ENCODE peak calls at places on chromosome 22, in six cellular contexts. E is astrocyte of the spinal cord, S is K562, D is cardiac muscle cell, F is AG09309, Z is coronary artery. V is an unnamed sample.
A peak's percentile ranks its signal among the peaks of the same experiment; 100 is the strongest.

GRCh38 chr22:50000587-50001387 is 11.8 kb downstream of the IL17REL start:
- DNase-seq in E (no peak), D (no peak), S (no peak), F (no peak), Z (no peak), V (no peak)

GRCh38 chr22:46262449-46263207 is 515 bp downstream of the PKDREJ start:
- DNase-seq in D (peak; percentile 19), F (no peak), S (no peak), Z (no peak), E (peak; percentile 40), V (no peak)

GRCh38 chr22:34800265-34800664 is 265.7 kb upstream of the ISX start:
- DNase-seq in F (no peak), S (no peak), D (no peak), E (peak; percentile 64), Z (no peak), V (no peak)

GRCh38 chr22:35477911-35478582 is 62.6 kb upstream of the RASD2 start:
- DNase-seq in S (peak; percentile 64), E (peak; percentile 64), F (peak; percentile 32), Z (no peak), D (no peak), V (no peak)

GRCh38 chr22:24076091-24076867 is 65.2 kb downstream of the CABIN1 start:
- DNase-seq in E (no peak), F (no peak), Z (no peak), S (no peak), D (no peak), V (no peak)

GRCh38 chr22:22666307-22667091 is 22.1 kb downstream of the GGTLC2 start:
- DNase-seq in E (peak; percentile 9), F (no peak), D (no peak), S (peak; percentile 85), Z (no peak), V (no peak)

GRCh38 chr22:20247010-20247505 is 21.1 kb downstream of the RTN4R start:
- DNase-seq in Z (no peak), E (no peak), D (peak; percentile 35), S (peak; percentile 80), F (no peak), V (no peak)

GRCh38 chr22:36144886-36145541 is 15.5 kb downstream of the APOL3 start:
- DNase-seq in Z (no peak), E (peak; percentile 73), F (peak; percentile 32), S (peak; percentile 27), D (peak; percentile 80), V (no peak)

GRCh38 chr22:32473388-32473952 is 1.1 kb upstream of the FBXO7 start:
- DNase-seq in Z (no peak), E (peak; percentile 76), S (peak; percentile 41), F (peak; percentile 13), D (peak; percentile 73), V (no peak)

GRCh38 chr22:31436132-31436531 is 36.7 kb downstream of the DRG1 start:
- DNase-seq in E (no peak), D (no peak), Z (no peak), F (no peak), S (no peak), V (no peak)

GRCh38 chr22:37701121-37701786 is 4.4 kb downstream of the TRIOBP start:
- DNase-seq in E (no peak), F (no peak), S (no peak), Z (no peak), D (no peak), V (no peak)

GRCh38 chr22:36386351-36386899 is 1.3 kb downstream of the MYH9 start:
- DNase-seq in E (no peak), F (no peak), S (no peak), Z (no peak), D (no peak), V (no peak)

GRCh38 chr22:41782316-41782715 is 18.2 kb upstream of the CCDC134 start:
- DNase-seq in D (no peak), E (no peak), S (no peak), Z (no peak), F (no peak), V (no peak)
- H3K4me3 ChIP-seq in D (no peak overlapping the region), E (no peak overlapping the region), S (no peak overlapping the region), Z (no peak overlapping the region), F (no peak overlapping the region), V (no peak overlapping the region)

GRCh38 chr22:17366830-17367229 is 2.4 kb upstream of the CECR2 start:
- DNase-seq in D (peak; percentile 69), F (no peak), S (peak; percentile 74), Z (no peak), E (no peak), V (no peak)
- H3K4me3 ChIP-seq in D (no peak overlapping the region), F (no peak overlapping the region), S (no peak overlapping the region), Z (no peak overlapping the region), E (no peak overlapping the region), V (no peak overlapping the region)

GRCh38 chr22:47369431-47370015 is 607.1 kb downstream of the TBC1D22A start:
- DNase-seq in S (no peak), F (no peak), Z (no peak), E (no peak), D (no peak), V (no peak)
- H3K4me3 ChIP-seq in S (no peak overlapping the region), F (no peak overlapping the region), Z (no peak overlapping the region), E (no peak overlapping the region), D (no peak overlapping the region), V (no peak overlapping the region)

DNA sequence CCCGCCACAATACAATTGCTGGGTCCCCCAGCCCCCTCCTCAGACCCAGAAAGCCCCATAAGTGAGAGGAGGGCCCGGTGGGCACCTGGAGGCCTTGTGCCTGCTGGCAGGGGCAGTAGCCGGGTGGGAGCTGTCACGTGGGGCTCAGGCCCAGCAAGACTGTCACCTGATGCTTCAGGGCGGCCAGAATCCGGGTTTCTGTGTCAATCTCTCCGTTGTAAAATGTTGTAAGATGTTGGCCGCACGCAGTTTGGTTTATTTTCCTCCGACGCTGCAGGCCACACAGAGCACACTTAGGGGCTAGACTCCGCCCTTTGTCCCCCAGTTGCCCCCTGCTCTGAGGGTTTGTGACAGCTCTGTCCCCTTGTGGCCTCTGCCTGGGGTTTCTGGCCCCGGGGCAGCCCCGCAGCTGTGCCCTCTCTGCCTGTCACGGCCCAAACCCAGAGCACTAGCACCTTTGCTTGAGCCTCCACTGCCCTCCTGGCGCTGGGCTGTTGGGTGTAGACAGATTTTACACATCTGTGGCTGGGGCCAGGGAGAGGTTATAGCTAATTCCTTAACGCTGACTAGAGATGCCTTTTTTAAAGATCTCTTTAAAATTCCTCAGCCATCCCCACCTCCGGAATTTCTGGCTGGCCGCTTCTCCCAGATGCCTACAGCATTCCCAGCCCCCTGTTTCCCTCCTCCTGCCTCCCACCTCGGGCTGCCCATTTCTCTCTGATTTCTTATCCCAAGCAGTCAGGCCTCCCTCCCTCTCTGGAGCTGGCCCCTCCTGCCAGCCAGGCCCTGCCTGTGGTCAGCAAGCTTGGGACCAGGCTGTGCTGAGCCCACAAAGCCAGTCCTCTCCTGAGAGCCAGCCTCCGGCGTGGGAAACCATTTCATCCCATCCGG is 3.2 kb upstream of the PRR5 start:
- DNase-seq in F (peak; percentile 96), S (no peak), D (peak; percentile 57), E (peak; percentile 76), Z (no peak), V (no peak)
- H3K4me3 ChIP-seq in F (no peak overlapping the region), S (no peak overlapping the region), D (no peak overlapping the region), E (no peak overlapping the region), Z (no peak overlapping the region), V (no peak overlapping the region)

DNA sequence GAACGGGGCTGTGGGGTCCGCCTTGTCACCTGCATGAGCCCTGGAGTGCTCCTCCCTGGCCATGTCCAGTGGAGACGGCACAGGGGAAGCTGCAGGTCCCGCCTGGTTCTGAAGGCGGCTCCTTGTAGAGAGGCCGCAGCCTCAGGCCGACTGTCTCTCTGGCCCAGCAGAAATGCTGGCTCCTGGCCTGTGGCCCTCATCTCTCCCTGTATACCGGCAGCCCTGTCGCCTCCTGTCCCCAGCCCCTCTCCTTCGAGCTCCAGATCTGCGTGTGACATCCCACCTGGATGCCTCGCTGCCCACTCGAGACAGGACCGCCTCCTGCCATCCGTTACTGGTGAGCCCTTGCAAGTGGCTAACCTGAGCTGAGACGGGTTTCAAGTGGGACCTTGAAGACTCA is 73.6 kb downstream of the PHF21B start:
- DNase-seq in S (no peak), D (no peak), Z (no peak), E (no peak), F (no peak), V (no peak)
- H3K4me3 ChIP-seq in S (no peak overlapping the region), D (no peak overlapping the region), Z (no peak overlapping the region), E (no peak overlapping the region), F (no peak overlapping the region), V (no peak overlapping the region)

V was measured in keratinocyte.